ENCODE peak calls at places on chromosomes 6 and 20, in four cellular contexts. H, S, O and X are unnamed samples.

GRCh38 chr6:158703840-158704822 is 54.3 kb downstream of the SYTL3 start:
- DNase-seq in S (peak), O (peak), H (peak), X (peak)

GRCh38 chr20:19654906-19655305 is 103.2 kb upstream of the RIN2 start:
- DNase-seq in H (no peak), O (no peak), S (no peak), X (no peak)

GRCh38 chr6:17928514-17929430 is 58.7 kb downstream of the KIF13A start:
- DNase-seq in S (no peak), O (no peak), H (no peak), X (no peak)

GRCh38 chr6:85574932-85575598 is 18.6 kb downstream of the SNX14 start:
- DNase-seq in H (no peak), S (no peak), O (no peak), X (no peak)

GRCh38 chr6:33201147-33201545 is 479 bp downstream of the SLC39A7 start:
- DNase-seq in S (no peak), O (no peak), H (no peak), X (no peak)

GRCh38 chr20:14801591-14802325 is 464.3 kb upstream of the FLRT3 start:
- DNase-seq in H (no peak), O (no peak), S (no peak), X (no peak)

GRCh38 chr20:64077094-64077493 is 2.2 kb downstream of the RGS19 start:
- DNase-seq in S (no peak), O (no peak), H (no peak), X (no peak)

GRCh38 chr6:453152-453551 is 61.6 kb downstream of the IRF4 start:
- DNase-seq in O (no peak), S (peak), H (peak), X (no peak)

GRCh38 chr20:5557123-5557522 is 193.1 kb upstream of the SHLD1 start:
- DNase-seq in S (peak), O (peak), H (peak), X (peak)

GRCh38 chr20:62518911-62519310 is 43.1 kb upstream of the GATA5 start:
- DNase-seq in H (no peak), S (no peak), O (no peak), X (no peak)

GRCh38 chr6:26175428-26176181 is 88.4 kb downstream of the HFE start:
- DNase-seq in O (no peak), S (no peak), H (no peak), X (no peak)

DNA sequence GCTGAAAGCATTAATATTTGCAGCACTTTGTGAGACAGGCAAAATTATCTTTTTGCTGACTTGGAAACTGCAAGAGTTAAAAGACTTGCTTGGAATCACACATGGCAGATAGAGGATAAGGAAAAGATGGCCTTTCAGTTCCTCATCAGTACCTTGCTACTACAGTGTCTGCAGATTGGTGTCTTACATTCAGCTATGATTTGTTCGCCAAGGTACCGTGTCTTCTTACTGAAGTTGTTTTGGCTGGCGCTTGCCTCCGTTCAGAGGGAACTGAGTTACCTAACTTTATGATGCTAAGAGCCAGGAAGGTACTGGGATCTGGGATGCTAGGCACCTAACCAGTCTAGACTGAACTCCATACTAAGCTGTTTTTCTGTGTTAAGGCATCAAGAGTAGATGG is 2.3 kb downstream of the WTAP start:
- DNase-seq in S (no peak), H (no peak), O (no peak), X (no peak)
- H3K4me3 ChIP-seq in S (no peak), H (no peak), O (peak), X (peak)

GRCh38 chr6:137013738-137014602 is 30.8 kb downstream of the IL20RA start:
- DNase-seq in H (peak), S (peak), O (peak), X (peak)
- TF ChIP-seq CTCF in H (no peak), S (peak), O (peak), X (peak)

GRCh38 chr6:134287863-134288537 is 29.9 kb downstream of the SGK1 start:
- DNase-seq in O (no peak), S (no peak), H (no peak), X (no peak)
- TF ChIP-seq POLR2A in O (no peak), S (no peak), H (no peak), X (no peak)

GRCh38 chr6:111981441-111981840 is 72.5 kb upstream of the CCN6 start:
- DNase-seq in H (no peak), S (no peak), O (no peak), X (no peak)

GRCh38 chr6:111984081-111984480 is 69.8 kb upstream of the CCN6 start:
- DNase-seq in O (no peak), H (no peak), S (no peak), X (no peak)

GRCh38 chr6:111983197-111983596 is 70.7 kb upstream of the CCN6 start:
- DNase-seq in S (no peak), O (no peak), H (no peak), X (no peak)

GRCh38 chr6:111980979-111981378 is 72.9 kb upstream of the CCN6 start:
- DNase-seq in O (no peak), S (peak), H (peak), X (peak)

DNA sequence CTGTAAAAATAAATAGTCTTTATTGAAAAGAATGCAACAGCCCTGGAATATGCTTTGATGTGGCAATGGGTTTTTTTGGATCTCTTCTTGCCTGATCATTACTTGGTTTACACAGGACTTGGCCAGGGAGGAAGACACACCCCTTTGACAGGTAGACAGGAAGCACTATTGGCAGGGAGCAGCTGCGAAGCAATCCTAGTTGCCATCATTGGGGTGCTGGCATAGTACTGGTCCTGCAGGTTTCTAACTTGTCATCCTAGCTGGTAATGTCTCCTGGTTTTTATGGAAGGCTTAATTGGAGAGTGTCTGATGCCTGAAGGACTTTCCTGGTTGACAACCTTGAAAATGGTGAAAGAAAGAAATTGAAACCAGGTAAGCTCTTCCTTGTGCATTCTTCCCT is 71.2 kb upstream of the CCN6 start:
- DNase-seq in H (no peak), S (no peak), O (no peak), X (no peak)
- H3K4me3 ChIP-seq in H (no peak), S (no peak), O (no peak), X (no peak)

GRCh38 chr6:44472250-44472945 is 84.9 kb downstream of the CDC5L start:
- DNase-seq in H (no peak), O (no peak), S (no peak), X (no peak)

GRCh38 chr6:44468835-44469234 is 81.3 kb downstream of the CDC5L start:
- DNase-seq in H (no peak), O (no peak), S (no peak), X (no peak)

GRCh38 chr6:44471271-44471981 is 83.9 kb downstream of the CDC5L start:
- DNase-seq in O (no peak), H (peak), S (no peak), X (no peak)

GRCh38 chr6:44470746-44471145 is 83.2 kb downstream of the CDC5L start:
- DNase-seq in H (no peak), O (no peak), S (no peak), X (no peak)

DNA sequence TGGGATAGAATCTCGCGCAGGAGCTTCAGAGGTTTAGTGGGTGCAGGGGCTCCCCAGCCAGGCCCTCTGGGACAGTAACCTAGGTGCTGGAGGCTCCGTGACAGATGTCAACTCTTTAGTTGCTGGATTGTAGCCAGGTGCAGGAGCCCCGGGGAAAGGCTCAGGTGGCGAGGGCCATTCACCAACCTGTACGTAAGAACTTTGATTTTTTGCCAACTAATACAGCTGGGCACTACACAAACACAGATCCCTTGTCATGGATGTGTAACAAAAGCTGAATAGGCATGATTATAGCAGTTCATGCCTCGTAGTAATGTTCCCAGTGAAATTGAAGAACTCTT is 82.6 kb downstream of the CDC5L start:
- DNase-seq in H (no peak), S (peak), O (no peak), X (no peak)
- TF ChIP-seq CTCF in H (no peak), S (peak), O (no peak), X (no peak)

GRCh38 chr6:136345145-136345544 is 55.5 kb upstream of the BCLAF1 start:
- DNase-seq in H (no peak), O (no peak), S (no peak), X (no peak)

GRCh38 chr6:136344420-136344819 is 54.8 kb upstream of the BCLAF1 start:
- DNase-seq in S (no peak), O (no peak), H (no peak), X (no peak)

GRCh38 chr6:136341967-136342366 is 52.3 kb upstream of the BCLAF1 start:
- DNase-seq in O (no peak), S (no peak), H (no peak), X (no peak)

GRCh38 chr6:136343700-136344099 is 54.1 kb upstream of the BCLAF1 start:
- DNase-seq in H (no peak), S (no peak), O (no peak), X (no peak)

DNA sequence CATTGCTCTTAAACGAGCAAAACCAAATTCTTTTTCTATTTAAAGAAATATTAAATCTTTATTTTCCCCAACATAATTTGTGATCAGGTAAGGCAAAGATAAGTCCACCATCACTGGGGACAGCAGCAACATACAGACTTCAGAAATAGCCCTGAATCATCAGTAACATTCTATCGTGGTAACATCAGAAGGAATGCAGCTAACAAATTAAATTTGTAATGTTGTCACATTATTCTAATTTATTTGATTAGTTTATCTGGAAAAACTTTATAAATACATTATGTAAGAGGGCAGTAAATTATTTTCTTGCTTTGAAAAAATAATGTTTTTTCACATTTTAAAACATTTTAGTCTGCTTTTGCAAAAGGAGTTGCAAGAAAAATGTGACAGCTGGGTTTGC is 53.6 kb upstream of the BCLAF1 start:
- DNase-seq in H (no peak), O (no peak), S (no peak), X (no peak)
- TF ChIP-seq POLR2A in H (no peak), O (no peak), S (no peak), X (no peak)

GRCh38 chr6:15616266-15616665 is 46.6 kb downstream of the DTNBP1 start:
- DNase-seq in S (no peak), H (no peak), O (no peak), X (no peak)
- H3K4me3 ChIP-seq in S (no peak), H (no peak), O (no peak), X (no peak)

DNA sequence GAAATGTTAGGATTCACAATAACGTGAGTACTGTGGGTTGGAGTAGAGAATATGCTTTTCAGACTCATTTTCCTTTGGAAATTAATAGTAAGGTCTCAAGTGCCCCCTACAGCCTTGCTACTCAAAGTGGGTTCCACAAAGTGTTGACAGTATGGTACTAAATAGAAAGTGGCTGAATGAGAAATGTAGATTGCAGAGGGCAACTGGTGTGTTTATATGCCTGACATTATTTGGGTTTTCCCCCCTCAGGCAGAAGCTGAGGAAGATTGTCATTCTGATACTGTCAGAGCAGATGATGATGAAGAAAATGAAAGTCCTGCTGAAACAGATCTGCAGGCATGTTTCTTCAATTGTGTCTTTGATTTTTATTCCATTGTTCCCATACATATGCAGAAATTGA is 5.6 kb downstream of the FBXO9 start:
- DNase-seq in S (no peak), O (no peak), H (no peak), X (no peak)
- TF ChIP-seq CTCF in S (no peak), O (no peak), H (no peak), X (no peak)

GRCh38 chr6:142856857-142857608 is 87.9 kb downstream of the HIVEP2 start:
- DNase-seq in S (no peak), O (no peak), H (no peak), X (no peak)
- TF ChIP-seq POLR2A in S (no peak), O (no peak), H (no peak), X (no peak)

DNA sequence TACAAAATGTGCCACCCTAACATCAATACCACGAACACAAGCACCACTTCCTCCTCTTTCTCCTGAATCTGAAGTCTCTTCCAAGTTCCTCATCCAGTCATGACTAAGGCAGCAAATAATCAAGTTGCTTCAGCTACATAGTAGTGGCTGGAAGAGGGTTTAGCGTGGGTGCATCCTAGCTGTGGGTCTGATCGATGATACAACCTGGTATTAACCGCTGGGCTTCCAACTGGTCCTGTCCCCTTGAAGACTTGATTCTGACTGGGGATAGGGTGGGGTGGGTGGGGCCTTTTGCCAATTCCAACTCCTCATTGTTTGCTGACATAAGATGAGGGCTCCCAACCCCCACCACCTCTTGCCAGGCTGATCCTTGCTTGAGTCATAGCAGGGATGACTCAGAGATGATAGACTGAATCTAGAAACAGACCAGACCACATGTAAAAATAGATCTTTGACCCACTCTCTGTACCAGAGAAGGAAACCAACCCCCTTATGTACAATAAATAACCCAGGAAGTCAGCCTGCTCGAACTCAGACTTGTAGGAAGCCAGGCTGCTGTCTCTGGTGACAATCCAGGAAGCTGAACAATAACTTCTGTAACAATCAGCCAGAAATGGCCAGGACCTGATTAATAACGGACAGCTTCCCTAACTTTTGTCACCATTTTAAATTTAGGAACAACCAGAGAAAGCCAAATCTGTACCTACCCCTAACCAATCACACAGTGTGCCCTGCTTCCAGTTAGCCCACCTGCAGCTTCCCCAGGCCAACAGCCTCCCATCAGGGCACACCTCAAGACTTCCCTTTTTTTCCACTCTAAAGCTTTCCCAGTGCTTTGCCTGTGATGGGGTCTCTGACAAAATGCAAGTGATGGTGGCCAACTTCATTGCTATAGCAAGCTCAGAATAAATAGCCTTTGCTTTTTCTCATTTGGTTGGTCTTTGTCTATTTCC is 68.9 kb upstream of the FAM184A start:
- DNase-seq in O (peak), S (peak), H (no peak), X (peak)
- H3K4me3 ChIP-seq in O (peak), S (no peak), H (no peak), X (peak)